ENCODE peak calls at places on chromosomes 3 and 15, in nine cellular contexts. One of them, this sample, is unnamed.

GRCh38 chr15:37981781-37982180 is 47.3 kb downstream of the TMCO5A start:
- DNase-seq in anterior cingulate cortex: no peak
- DNase-seq in type B pancreatic cell: no peak
- DNase-seq in activated gamma-delta T cell treated with Interleukin-2 at 50 U/mL for 16 hours: no peak
- DNase-seq in stimulated activated CD8-positive, alpha-beta memory T cell treated with anti-CD3 and anti-CD28 coated beads, Interleukin-12 subunit alpha, Interleukin-12 subunit beta, amount 100 ng/mL, for 1 hour: no peak
- DNase-seq in aorta: no peak
- DNase-seq in mucosa of gallbladder: no peak
- DNase-seq in Jurkat, Clone E6-1: no peak
- DNase-seq in dermis microvascular lymphatic vessel endothelial cell: no peak
- DNase-seq in this sample: peak; percentile 25

GRCh38 chr3:177554900-177555759 is 357.8 kb upstream of the TBL1XR1 start:
- DNase-seq in stimulated activated CD8-positive, alpha-beta memory T cell treated with anti-CD3 and anti-CD28 coated beads, Interleukin-12 subunit alpha, Interleukin-12 subunit beta, amount 100 ng/mL, for 1 hour: no peak
- DNase-seq in activated gamma-delta T cell treated with Interleukin-2 at 50 U/mL for 16 hours: no peak
- DNase-seq in mucosa of gallbladder: no peak
- DNase-seq in dermis microvascular lymphatic vessel endothelial cell: no peak
- DNase-seq in type B pancreatic cell: no peak
- DNase-seq in anterior cingulate cortex: peak; percentile 2
- DNase-seq in Jurkat, Clone E6-1: no peak
- DNase-seq in aorta: no peak
- DNase-seq in this sample: no peak

GRCh38 chr3:60081381-60082095 is 1031.7 kb upstream of the CFAP20DC start:
- DNase-seq in Jurkat, Clone E6-1: peak; percentile 78
- DNase-seq in activated gamma-delta T cell treated with Interleukin-2 at 50 U/mL for 16 hours: no peak
- DNase-seq in mucosa of gallbladder: no peak
- DNase-seq in dermis microvascular lymphatic vessel endothelial cell: no peak
- DNase-seq in stimulated activated CD8-positive, alpha-beta memory T cell treated with anti-CD3 and anti-CD28 coated beads, Interleukin-12 subunit alpha, Interleukin-12 subunit beta, amount 100 ng/mL, for 1 hour: no peak
- DNase-seq in aorta: no peak
- DNase-seq in type B pancreatic cell: no peak
- DNase-seq in anterior cingulate cortex: no peak
- DNase-seq in this sample: no peak

GRCh38 chr3:148710665-148711064 is 13.0 kb downstream of the AGTR1 start:
- DNase-seq in activated gamma-delta T cell treated with Interleukin-2 at 50 U/mL for 16 hours: no peak
- DNase-seq in dermis microvascular lymphatic vessel endothelial cell: no peak
- DNase-seq in type B pancreatic cell: no peak
- DNase-seq in mucosa of gallbladder: no peak
- DNase-seq in aorta: no peak
- DNase-seq in anterior cingulate cortex: no peak
- DNase-seq in Jurkat, Clone E6-1: no peak
- DNase-seq in stimulated activated CD8-positive, alpha-beta memory T cell treated with anti-CD3 and anti-CD28 coated beads, Interleukin-12 subunit alpha, Interleukin-12 subunit beta, amount 100 ng/mL, for 1 hour: no peak
- DNase-seq in this sample: no peak

GRCh38 chr3:30578479-30578878 is 27.9 kb upstream of the TGFBR2 start:
- DNase-seq in anterior cingulate cortex: no peak
- DNase-seq in type B pancreatic cell: no peak
- DNase-seq in mucosa of gallbladder: peak; percentile 40
- DNase-seq in aorta: no peak
- DNase-seq in stimulated activated CD8-positive, alpha-beta memory T cell treated with anti-CD3 and anti-CD28 coated beads, Interleukin-12 subunit alpha, Interleukin-12 subunit beta, amount 100 ng/mL, for 1 hour: no peak
- DNase-seq in activated gamma-delta T cell treated with Interleukin-2 at 50 U/mL for 16 hours: no peak
- DNase-seq in dermis microvascular lymphatic vessel endothelial cell: no peak
- DNase-seq in Jurkat, Clone E6-1: no peak
- DNase-seq in this sample: no peak

GRCh38 chr3:144273611-144274010 is 302.0 kb downstream of the DIPK2A start:
- DNase-seq in stimulated activated CD8-positive, alpha-beta memory T cell treated with anti-CD3 and anti-CD28 coated beads, Interleukin-12 subunit alpha, Interleukin-12 subunit beta, amount 100 ng/mL, for 1 hour: no peak
- DNase-seq in anterior cingulate cortex: no peak
- DNase-seq in activated gamma-delta T cell treated with Interleukin-2 at 50 U/mL for 16 hours: no peak
- DNase-seq in dermis microvascular lymphatic vessel endothelial cell: no peak
- DNase-seq in Jurkat, Clone E6-1: no peak
- DNase-seq in aorta: no peak
- DNase-seq in mucosa of gallbladder: no peak
- DNase-seq in type B pancreatic cell: no peak
- DNase-seq in this sample: no peak

GRCh38 chr3:96706517-96706916 is 107.9 kb upstream of the EPHA6 start:
- DNase-seq in type B pancreatic cell: no peak
- DNase-seq in stimulated activated CD8-positive, alpha-beta memory T cell treated with anti-CD3 and anti-CD28 coated beads, Interleukin-12 subunit alpha, Interleukin-12 subunit beta, amount 100 ng/mL, for 1 hour: no peak
- DNase-seq in mucosa of gallbladder: no peak
- DNase-seq in anterior cingulate cortex: no peak
- DNase-seq in Jurkat, Clone E6-1: no peak
- DNase-seq in dermis microvascular lymphatic vessel endothelial cell: no peak
- DNase-seq in activated gamma-delta T cell treated with Interleukin-2 at 50 U/mL for 16 hours: no peak
- DNase-seq in aorta: no peak
- DNase-seq in this sample: no peak

GRCh38 chr3:11699083-11699427 is 55.3 kb upstream of the VGLL4 start:
- DNase-seq in activated gamma-delta T cell treated with Interleukin-2 at 50 U/mL for 16 hours: no peak
- DNase-seq in anterior cingulate cortex: no peak
- DNase-seq in mucosa of gallbladder: no peak
- DNase-seq in Jurkat, Clone E6-1: no peak
- DNase-seq in stimulated activated CD8-positive, alpha-beta memory T cell treated with anti-CD3 and anti-CD28 coated beads, Interleukin-12 subunit alpha, Interleukin-12 subunit beta, amount 100 ng/mL, for 1 hour: no peak
- DNase-seq in dermis microvascular lymphatic vessel endothelial cell: no peak
- DNase-seq in type B pancreatic cell: no peak
- DNase-seq in aorta: no peak
- DNase-seq in this sample: no peak

GRCh38 chr15:44295909-44296420 is 7.4 kb downstream of the GOLM2 start:
- DNase-seq in stimulated activated CD8-positive, alpha-beta memory T cell treated with anti-CD3 and anti-CD28 coated beads, Interleukin-12 subunit alpha, Interleukin-12 subunit beta, amount 100 ng/mL, for 1 hour: no peak
- DNase-seq in type B pancreatic cell: no peak
- DNase-seq in mucosa of gallbladder: no peak
- DNase-seq in aorta: no peak
- DNase-seq in dermis microvascular lymphatic vessel endothelial cell: no peak
- DNase-seq in Jurkat, Clone E6-1: no peak
- DNase-seq in anterior cingulate cortex: no peak
- DNase-seq in activated gamma-delta T cell treated with Interleukin-2 at 50 U/mL for 16 hours: no peak
- DNase-seq in this sample: peak; percentile 15

GRCh38 chr3:17032407-17033034 is 147.8 kb downstream of the PLCL2 start:
- DNase-seq in mucosa of gallbladder: no peak
- DNase-seq in dermis microvascular lymphatic vessel endothelial cell: peak; percentile 30
- DNase-seq in Jurkat, Clone E6-1: peak; percentile 24
- DNase-seq in stimulated activated CD8-positive, alpha-beta memory T cell treated with anti-CD3 and anti-CD28 coated beads, Interleukin-12 subunit alpha, Interleukin-12 subunit beta, amount 100 ng/mL, for 1 hour: no peak
- DNase-seq in type B pancreatic cell: no peak
- DNase-seq in aorta: no peak
- DNase-seq in anterior cingulate cortex: no peak
- DNase-seq in activated gamma-delta T cell treated with Interleukin-2 at 50 U/mL for 16 hours: no peak
- DNase-seq in this sample: peak; percentile 24

GRCh38 chr15:86362556-86362955 is 282.9 kb downstream of the AGBL1 start:
- DNase-seq in type B pancreatic cell: no peak
- DNase-seq in anterior cingulate cortex: no peak
- DNase-seq in Jurkat, Clone E6-1: no peak
- DNase-seq in dermis microvascular lymphatic vessel endothelial cell: no peak
- DNase-seq in mucosa of gallbladder: no peak
- DNase-seq in stimulated activated CD8-positive, alpha-beta memory T cell treated with anti-CD3 and anti-CD28 coated beads, Interleukin-12 subunit alpha, Interleukin-12 subunit beta, amount 100 ng/mL, for 1 hour: no peak
- DNase-seq in activated gamma-delta T cell treated with Interleukin-2 at 50 U/mL for 16 hours: no peak
- DNase-seq in aorta: no peak
- DNase-seq in this sample: no peak

GRCh38 chr15:68083463-68083862 is 29.3 kb downstream of the PIAS1 start:
- DNase-seq in stimulated activated CD8-positive, alpha-beta memory T cell treated with anti-CD3 and anti-CD28 coated beads, Interleukin-12 subunit alpha, Interleukin-12 subunit beta, amount 100 ng/mL, for 1 hour: no peak
- DNase-seq in anterior cingulate cortex: no peak
- DNase-seq in aorta: no peak
- DNase-seq in type B pancreatic cell: no peak
- DNase-seq in dermis microvascular lymphatic vessel endothelial cell: no peak
- DNase-seq in activated gamma-delta T cell treated with Interleukin-2 at 50 U/mL for 16 hours: no peak
- DNase-seq in Jurkat, Clone E6-1: no peak
- DNase-seq in mucosa of gallbladder: no peak
- DNase-seq in this sample: no peak

GRCh38 chr15:70636540-70637165 is 126.7 kb downstream of the UACA start:
- DNase-seq in Jurkat, Clone E6-1: no peak
- DNase-seq in type B pancreatic cell: no peak
- DNase-seq in mucosa of gallbladder: no peak
- DNase-seq in anterior cingulate cortex: peak; percentile 2
- DNase-seq in dermis microvascular lymphatic vessel endothelial cell: no peak
- DNase-seq in activated gamma-delta T cell treated with Interleukin-2 at 50 U/mL for 16 hours: no peak
- DNase-seq in stimulated activated CD8-positive, alpha-beta memory T cell treated with anti-CD3 and anti-CD28 coated beads, Interleukin-12 subunit alpha, Interleukin-12 subunit beta, amount 100 ng/mL, for 1 hour: no peak
- DNase-seq in aorta: no peak
- DNase-seq in this sample: no peak

GRCh38 chr3:188126931-188127330 is 27.0 kb upstream of the LPP start:
- DNase-seq in stimulated activated CD8-positive, alpha-beta memory T cell treated with anti-CD3 and anti-CD28 coated beads, Interleukin-12 subunit alpha, Interleukin-12 subunit beta, amount 100 ng/mL, for 1 hour: no peak
- DNase-seq in Jurkat, Clone E6-1: no peak
- DNase-seq in mucosa of gallbladder: no peak
- DNase-seq in aorta: no peak
- DNase-seq in dermis microvascular lymphatic vessel endothelial cell: no peak
- DNase-seq in type B pancreatic cell: no peak
- DNase-seq in activated gamma-delta T cell treated with Interleukin-2 at 50 U/mL for 16 hours: no peak
- DNase-seq in anterior cingulate cortex: no peak
- DNase-seq in this sample: no peak

GRCh38 chr15:90086868-90087268 is 15.4 kb downstream of the IDH2 start:
- DNase-seq in aorta: no peak
- DNase-seq in activated gamma-delta T cell treated with Interleukin-2 at 50 U/mL for 16 hours: peak; percentile 39
- DNase-seq in anterior cingulate cortex: no peak
- DNase-seq in stimulated activated CD8-positive, alpha-beta memory T cell treated with anti-CD3 and anti-CD28 coated beads, Interleukin-12 subunit alpha, Interleukin-12 subunit beta, amount 100 ng/mL, for 1 hour: no peak
- DNase-seq in type B pancreatic cell: no peak
- DNase-seq in mucosa of gallbladder: no peak
- DNase-seq in dermis microvascular lymphatic vessel endothelial cell: no peak
- DNase-seq in Jurkat, Clone E6-1: peak; percentile 49
- DNase-seq in this sample: peak; percentile 71

GRCh38 chr3:189985938-189986337 is 134.8 kb downstream of the P3H2 start:
- DNase-seq in activated gamma-delta T cell treated with Interleukin-2 at 50 U/mL for 16 hours: no peak
- DNase-seq in Jurkat, Clone E6-1: no peak
- DNase-seq in aorta: no peak
- DNase-seq in type B pancreatic cell: no peak
- DNase-seq in stimulated activated CD8-positive, alpha-beta memory T cell treated with anti-CD3 and anti-CD28 coated beads, Interleukin-12 subunit alpha, Interleukin-12 subunit beta, amount 100 ng/mL, for 1 hour: no peak
- DNase-seq in anterior cingulate cortex: no peak
- DNase-seq in dermis microvascular lymphatic vessel endothelial cell: no peak
- DNase-seq in mucosa of gallbladder: no peak
- DNase-seq in this sample: no peak

GRCh38 chr3:54954019-54954418 is 26.2 kb upstream of the LRTM1 start:
- DNase-seq in activated gamma-delta T cell treated with Interleukin-2 at 50 U/mL for 16 hours: no peak
- DNase-seq in anterior cingulate cortex: no peak
- DNase-seq in Jurkat, Clone E6-1: no peak
- DNase-seq in aorta: no peak
- DNase-seq in stimulated activated CD8-positive, alpha-beta memory T cell treated with anti-CD3 and anti-CD28 coated beads, Interleukin-12 subunit alpha, Interleukin-12 subunit beta, amount 100 ng/mL, for 1 hour: no peak
- DNase-seq in dermis microvascular lymphatic vessel endothelial cell: no peak
- DNase-seq in type B pancreatic cell: no peak
- DNase-seq in mucosa of gallbladder: peak; percentile 16
- DNase-seq in this sample: no peak

GRCh38 chr15:90857883-90858443 is 10.4 kb upstream of the FURIN start:
- DNase-seq in activated gamma-delta T cell treated with Interleukin-2 at 50 U/mL for 16 hours: no peak
- DNase-seq in aorta: no peak
- DNase-seq in mucosa of gallbladder: no peak
- DNase-seq in dermis microvascular lymphatic vessel endothelial cell: no peak
- DNase-seq in type B pancreatic cell: no peak
- DNase-seq in Jurkat, Clone E6-1: no peak
- DNase-seq in anterior cingulate cortex: no peak
- DNase-seq in stimulated activated CD8-positive, alpha-beta memory T cell treated with anti-CD3 and anti-CD28 coated beads, Interleukin-12 subunit alpha, Interleukin-12 subunit beta, amount 100 ng/mL, for 1 hour: no peak
- DNase-seq in this sample: no peak

GRCh38 chr3:49641921-49642707 is 32.0 kb upstream of the APEH start:
- DNase-seq in activated gamma-delta T cell treated with Interleukin-2 at 50 U/mL for 16 hours: no peak
- DNase-seq in mucosa of gallbladder: no peak
- DNase-seq in type B pancreatic cell: no peak
- DNase-seq in anterior cingulate cortex: no peak
- DNase-seq in Jurkat, Clone E6-1: no peak
- DNase-seq in dermis microvascular lymphatic vessel endothelial cell: no peak
- DNase-seq in stimulated activated CD8-positive, alpha-beta memory T cell treated with anti-CD3 and anti-CD28 coated beads, Interleukin-12 subunit alpha, Interleukin-12 subunit beta, amount 100 ng/mL, for 1 hour: no peak
- DNase-seq in aorta: no peak
- DNase-seq in this sample: no peak

GRCh38 chr15:71951134-71951533 is 140.8 kb downstream of the NR2E3 start:
- DNase-seq in activated gamma-delta T cell treated with Interleukin-2 at 50 U/mL for 16 hours: no peak
- DNase-seq in anterior cingulate cortex: no peak
- DNase-seq in aorta: no peak
- DNase-seq in stimulated activated CD8-positive, alpha-beta memory T cell treated with anti-CD3 and anti-CD28 coated beads, Interleukin-12 subunit alpha, Interleukin-12 subunit beta, amount 100 ng/mL, for 1 hour: no peak
- DNase-seq in type B pancreatic cell: no peak
- DNase-seq in dermis microvascular lymphatic vessel endothelial cell: no peak
- DNase-seq in Jurkat, Clone E6-1: no peak
- DNase-seq in mucosa of gallbladder: no peak
- DNase-seq in this sample: no peak

GRCh38 chr3:65126527-65127440 is 439.0 kb upstream of the ADAMTS9 start:
- DNase-seq in stimulated activated CD8-positive, alpha-beta memory T cell treated with anti-CD3 and anti-CD28 coated beads, Interleukin-12 subunit alpha, Interleukin-12 subunit beta, amount 100 ng/mL, for 1 hour: no peak
- DNase-seq in mucosa of gallbladder: no peak
- DNase-seq in anterior cingulate cortex: no peak
- DNase-seq in dermis microvascular lymphatic vessel endothelial cell: no peak
- DNase-seq in aorta: no peak
- DNase-seq in Jurkat, Clone E6-1: no peak
- DNase-seq in type B pancreatic cell: no peak
- DNase-seq in activated gamma-delta T cell treated with Interleukin-2 at 50 U/mL for 16 hours: no peak
- DNase-seq in this sample: no peak

GRCh38 chr3:147540921-147541320 is 131.8 kb downstream of the ZIC1 start:
- DNase-seq in activated gamma-delta T cell treated with Interleukin-2 at 50 U/mL for 16 hours: no peak
- DNase-seq in type B pancreatic cell: no peak
- DNase-seq in mucosa of gallbladder: no peak
- DNase-seq in Jurkat, Clone E6-1: no peak
- DNase-seq in aorta: no peak
- DNase-seq in stimulated activated CD8-positive, alpha-beta memory T cell treated with anti-CD3 and anti-CD28 coated beads, Interleukin-12 subunit alpha, Interleukin-12 subunit beta, amount 100 ng/mL, for 1 hour: no peak
- DNase-seq in dermis microvascular lymphatic vessel endothelial cell: no peak
- DNase-seq in anterior cingulate cortex: no peak
- DNase-seq in this sample: no peak

GRCh38 chr15:73637527-73637926 is 4.3 kb upstream of the NPTN start:
- DNase-seq in mucosa of gallbladder: no peak
- DNase-seq in Jurkat, Clone E6-1: no peak
- DNase-seq in anterior cingulate cortex: no peak
- DNase-seq in type B pancreatic cell: no peak
- DNase-seq in aorta: no peak
- DNase-seq in activated gamma-delta T cell treated with Interleukin-2 at 50 U/mL for 16 hours: no peak
- DNase-seq in stimulated activated CD8-positive, alpha-beta memory T cell treated with anti-CD3 and anti-CD28 coated beads, Interleukin-12 subunit alpha, Interleukin-12 subunit beta, amount 100 ng/mL, for 1 hour: no peak
- DNase-seq in dermis microvascular lymphatic vessel endothelial cell: no peak
- DNase-seq in this sample: no peak

GRCh38 chr3:5219216-5219615 is 31.7 kb downstream of the EDEM1 start:
- DNase-seq in dermis microvascular lymphatic vessel endothelial cell: no peak
- DNase-seq in stimulated activated CD8-positive, alpha-beta memory T cell treated with anti-CD3 and anti-CD28 coated beads, Interleukin-12 subunit alpha, Interleukin-12 subunit beta, amount 100 ng/mL, for 1 hour: no peak
- DNase-seq in Jurkat, Clone E6-1: no peak
- DNase-seq in anterior cingulate cortex: no peak
- DNase-seq in activated gamma-delta T cell treated with Interleukin-2 at 50 U/mL for 16 hours: no peak
- DNase-seq in type B pancreatic cell: no peak
- DNase-seq in aorta: no peak
- DNase-seq in mucosa of gallbladder: no peak
- DNase-seq in this sample: no peak

GRCh38 chr3:172070269-172070668 is 30.9 kb downstream of the FNDC3B start:
- DNase-seq in anterior cingulate cortex: no peak
- DNase-seq in Jurkat, Clone E6-1: no peak
- DNase-seq in aorta: no peak
- DNase-seq in type B pancreatic cell: no peak
- DNase-seq in dermis microvascular lymphatic vessel endothelial cell: no peak
- DNase-seq in mucosa of gallbladder: no peak
- DNase-seq in activated gamma-delta T cell treated with Interleukin-2 at 50 U/mL for 16 hours: no peak
- DNase-seq in stimulated activated CD8-positive, alpha-beta memory T cell treated with anti-CD3 and anti-CD28 coated beads, Interleukin-12 subunit alpha, Interleukin-12 subunit beta, amount 100 ng/mL, for 1 hour: no peak
- DNase-seq in this sample: no peak

GRCh38 chr3:183185696-183186095 is 23.2 kb upstream of the LAMP3 start:
- DNase-seq in aorta: no peak
- DNase-seq in activated gamma-delta T cell treated with Interleukin-2 at 50 U/mL for 16 hours: no peak
- DNase-seq in anterior cingulate cortex: no peak
- DNase-seq in mucosa of gallbladder: no peak
- DNase-seq in Jurkat, Clone E6-1: no peak
- DNase-seq in type B pancreatic cell: no peak
- DNase-seq in dermis microvascular lymphatic vessel endothelial cell: no peak
- DNase-seq in stimulated activated CD8-positive, alpha-beta memory T cell treated with anti-CD3 and anti-CD28 coated beads, Interleukin-12 subunit alpha, Interleukin-12 subunit beta, amount 100 ng/mL, for 1 hour: no peak
- DNase-seq in this sample: no peak

GRCh38 chr3:38479431-38480092 is 16.6 kb upstream of the EXOG start:
- DNase-seq in stimulated activated CD8-positive, alpha-beta memory T cell treated with anti-CD3 and anti-CD28 coated beads, Interleukin-12 subunit alpha, Interleukin-12 subunit beta, amount 100 ng/mL, for 1 hour: peak; percentile 10
- DNase-seq in type B pancreatic cell: no peak
- DNase-seq in Jurkat, Clone E6-1: peak; percentile 29
- DNase-seq in aorta: peak; percentile 85
- DNase-seq in anterior cingulate cortex: peak; percentile 17
- DNase-seq in mucosa of gallbladder: peak; percentile 64
- DNase-seq in dermis microvascular lymphatic vessel endothelial cell: peak; percentile 51
- DNase-seq in activated gamma-delta T cell treated with Interleukin-2 at 50 U/mL for 16 hours: peak; percentile 34
- DNase-seq in this sample: peak; percentile 71

GRCh38 chr3:23183731-23184130 is 19.4 kb upstream of the UBE2E2 start:
- DNase-seq in dermis microvascular lymphatic vessel endothelial cell: no peak
- DNase-seq in Jurkat, Clone E6-1: no peak
- DNase-seq in aorta: no peak
- DNase-seq in stimulated activated CD8-positive, alpha-beta memory T cell treated with anti-CD3 and anti-CD28 coated beads, Interleukin-12 subunit alpha, Interleukin-12 subunit beta, amount 100 ng/mL, for 1 hour: no peak
- DNase-seq in type B pancreatic cell: no peak
- DNase-seq in anterior cingulate cortex: no peak
- DNase-seq in activated gamma-delta T cell treated with Interleukin-2 at 50 U/mL for 16 hours: no peak
- DNase-seq in mucosa of gallbladder: peak; percentile 56
- DNase-seq in this sample: peak; percentile 17

GRCh38 chr3:16251316-16252085 is 13.2 kb downstream of the DPH3 start:
- DNase-seq in aorta: no peak
- DNase-seq in Jurkat, Clone E6-1: no peak
- DNase-seq in type B pancreatic cell: no peak
- DNase-seq in activated gamma-delta T cell treated with Interleukin-2 at 50 U/mL for 16 hours: no peak
- DNase-seq in mucosa of gallbladder: no peak
- DNase-seq in anterior cingulate cortex: no peak
- DNase-seq in dermis microvascular lymphatic vessel endothelial cell: peak; percentile 74
- DNase-seq in stimulated activated CD8-positive, alpha-beta memory T cell treated with anti-CD3 and anti-CD28 coated beads, Interleukin-12 subunit alpha, Interleukin-12 subunit beta, amount 100 ng/mL, for 1 hour: no peak
- DNase-seq in this sample: no peak

GRCh38 chr15:41794081-41794480 is 19.8 kb downstream of the MAPKBP1 start:
- DNase-seq in aorta: no peak
- DNase-seq in anterior cingulate cortex: no peak
- DNase-seq in type B pancreatic cell: no peak
- DNase-seq in dermis microvascular lymphatic vessel endothelial cell: no peak
- DNase-seq in mucosa of gallbladder: no peak
- DNase-seq in Jurkat, Clone E6-1: no peak
- DNase-seq in activated gamma-delta T cell treated with Interleukin-2 at 50 U/mL for 16 hours: no peak
- DNase-seq in stimulated activated CD8-positive, alpha-beta memory T cell treated with anti-CD3 and anti-CD28 coated beads, Interleukin-12 subunit alpha, Interleukin-12 subunit beta, amount 100 ng/mL, for 1 hour: no peak
- DNase-seq in this sample: no peak